ENCODE peak calls at places on chromosomes 2 and 18, in nine cellular contexts. N is substantia nigra, O is Ammon's horn, W is 8988T, G is A172, X is thoracic aorta, K is midbrain, V is nephron progenitor cell, S is type B pancreatic cell. Q is an unnamed sample.

GRCh38 chr2:10501980-10502802 is 54.1 kb upstream of the ODC1 start:
- DNase-seq in K (no peak), X (no peak), G (no peak), V (no peak), W (no peak), O (no peak), N (no peak), S (no peak), Q (no peak)

GRCh38 chr2:163182764-163183354 is 344.3 kb upstream of the KCNH7 start:
- DNase-seq in V (no peak), S (no peak), O (peak; percentile 18), K (peak; percentile 1), G (peak; percentile 28), X (no peak), N (no peak), W (no peak), Q (peak; percentile 10)

GRCh38 chr2:218261424-218262273 is 834 bp downstream of the GPBAR1 start:
- DNase-seq in O (peak; percentile 39), X (no peak), W (no peak), G (no peak), K (no peak), V (peak; percentile 30), S (no peak), N (no peak), Q (no peak)

GRCh38 chr2:168796583-168797285 is 5.7 kb upstream of the NOSTRIN start:
- DNase-seq in G (no peak), K (no peak), S (no peak), X (no peak), O (no peak), V (no peak), W (no peak), N (no peak), Q (peak; percentile 50)

GRCh38 chr2:193141-193552 is 70.7 kb downstream of the SH3YL1 start:
- DNase-seq in K (no peak), G (no peak), X (no peak), W (no peak), N (peak; percentile 21), O (peak; percentile 4), S (no peak), V (no peak), Q (no peak)

GRCh38 chr2:127086800-127087737 is 19.9 kb downstream of the BIN1 start:
- DNase-seq in G (peak; percentile 75), S (no peak), W (no peak), N (peak; percentile 42), K (peak; percentile 40), V (peak; percentile 86), O (no peak), X (no peak), Q (peak; percentile 65)

GRCh38 chr2:127389778-127390435 is 2.1 kb upstream of the MAP3K2 start:
- DNase-seq in O (no peak), G (no peak), K (no peak), W (no peak), X (no peak), N (no peak), S (no peak), V (no peak), Q (no peak)

GRCh38 chr2:216698895-216699294 is 3.5 kb upstream of the IGFBP5 start:
- DNase-seq in O (peak; percentile 90), K (peak; percentile 72), N (no peak), W (peak; percentile 40), V (no peak), S (no peak), G (peak; percentile 76), X (no peak), Q (peak; percentile 30)

GRCh38 chr2:138396843-138397242 is 104.7 kb upstream of the SPOPL start:
- DNase-seq in X (no peak), V (no peak), G (no peak), K (no peak), O (no peak), N (no peak), W (no peak), S (no peak), Q (no peak)

GRCh38 chr2:212892193-212892592 is 259.2 kb downstream of the IKZF2 start:
- DNase-seq in S (no peak), K (peak; percentile 5), G (peak; percentile 40), W (no peak), O (peak; percentile 59), X (no peak), N (no peak), V (no peak), Q (no peak)

GRCh38 chr18:48950536-48951447 is at the start of gene SMAD7:
- DNase-seq in N (no peak), V (no peak), G (no peak), W (no peak), X (no peak), K (no peak), O (no peak), S (no peak), Q (no peak)

GRCh38 chr2:206693399-206694137 is 24.6 kb downstream of the DYTN start:
- DNase-seq in K (peak; percentile 59), G (peak; percentile 54), V (peak; percentile 33), N (no peak), W (peak; percentile 18), S (no peak), X (no peak), O (peak; percentile 75), Q (peak; percentile 59)

GRCh38 chr2:174492963-174493431 is 6.2 kb upstream of the GPR155 start:
- DNase-seq in G (no peak), V (no peak), K (peak; percentile 2), S (no peak), O (peak; percentile 30), N (no peak), W (no peak), X (no peak), Q (no peak)

GRCh38 chr2:232049350-232049749 is 87.8 kb downstream of the DIS3L2 start:
- DNase-seq in G (no peak), N (no peak), S (no peak), O (no peak), K (no peak), X (no peak), W (no peak), V (no peak), Q (no peak)

GRCh38 chr2:217958206-217958888 is 44.4 kb downstream of the TNS1 start:
- DNase-seq in X (no peak), K (no peak), N (no peak), O (no peak), W (no peak), S (no peak), V (no peak), G (no peak), Q (no peak)

GRCh38 chr2:213429516-213429915 is 145.3 kb downstream of the SPAG16 start:
- DNase-seq in S (no peak), K (no peak), W (no peak), G (peak; percentile 65), N (no peak), X (no peak), O (no peak), V (no peak), Q (no peak)

GRCh38 chr2:238314576-238314975 is 5.7 kb upstream of the TRAF3IP1 start:
- DNase-seq in O (no peak), K (no peak), S (no peak), V (no peak), N (no peak), W (no peak), G (no peak), X (no peak), Q (no peak)

GRCh38 chr18:69469444-69469919 is 68.8 kb downstream of the DOK6 start:
- DNase-seq in N (no peak), G (peak; percentile 44), S (no peak), O (no peak), V (peak; percentile 10), K (no peak), W (no peak), X (no peak), Q (peak; percentile 24)

GRCh38 chr2:49928541-49928940 is 774.2 kb upstream of the FSHR start:
- DNase-seq in W (no peak), V (no peak), O (no peak), G (no peak), K (no peak), S (no peak), X (no peak), N (no peak), Q (no peak)

GRCh38 chr2:19725392-19725791 is 176.4 kb downstream of the TTC32 start:
- DNase-seq in O (no peak), S (no peak), W (no peak), K (no peak), N (no peak), V (no peak), X (no peak), G (no peak), Q (peak; percentile 22)

GRCh38 chr2:61272421-61273070 is 110.6 kb downstream of the C2orf74 start:
- DNase-seq in K (no peak), N (no peak), W (no peak), V (no peak), G (no peak), S (no peak), O (no peak), X (no peak), Q (no peak)

GRCh38 chr2:180334514-180334913 is 327.4 kb upstream of the CWC22 start:
- DNase-seq in X (no peak), O (no peak), G (no peak), S (no peak), W (no peak), V (no peak), K (no peak), N (no peak), Q (no peak)

GRCh38 chr2:46847185-46847710 is 68.4 kb downstream of the MCFD2 start:
- DNase-seq in O (peak; percentile 52), G (peak; percentile 91), V (no peak), K (peak; percentile 15), W (no peak), X (peak; percentile 83), N (peak; percentile 21), S (no peak), Q (no peak)

GRCh38 chr2:56102866-56103265 is 80.9 kb upstream of the CCDC85A start:
- DNase-seq in K (no peak), O (no peak), S (no peak), N (no peak), X (no peak), V (no peak), G (no peak), W (no peak), Q (no peak)

GRCh38 chr2:230714122-230714453 is 1.4 kb downstream of the CAB39 start:
- DNase-seq in K (peak; percentile 8), X (no peak), S (no peak), G (peak; percentile 58), N (no peak), V (no peak), W (no peak), O (peak; percentile 20), Q (no peak)

GRCh38 chr18:61892683-61893303 is at the start of gene RNF152:
- DNase-seq in K (peak; percentile 41), O (peak; percentile 40), N (peak; percentile 49), G (no peak), V (peak; percentile 73), X (no peak), S (peak; percentile 71), W (no peak), Q (no peak)

GRCh38 chr2:99900589-99900988 is 241.8 kb downstream of the AFF3 start:
- DNase-seq in N (peak; percentile 7), G (no peak), O (peak; percentile 67), X (no peak), K (peak; percentile 72), V (no peak), W (no peak), S (no peak), Q (no peak)

GRCh38 chr2:16526193-16526592 is 139.4 kb downstream of the CYRIA start:
- DNase-seq in V (no peak), X (no peak), K (no peak), O (no peak), S (no peak), G (no peak), W (no peak), N (no peak), Q (no peak)

GRCh38 chr18:41989508-41989907 is 34.5 kb downstream of the PIK3C3 start:
- DNase-seq in K (no peak), O (no peak), G (no peak), S (no peak), N (no peak), V (no peak), W (no peak), X (no peak), Q (no peak)

GRCh38 chr2:177784449-177784845 is 288.1 kb downstream of the PDE11A start:
- DNase-seq in V (no peak), W (no peak), N (no peak), K (no peak), S (no peak), G (no peak), O (no peak), X (no peak), Q (no peak)

GRCh38 chr18:72541871-72542690 is 2.1 kb downstream of the CBLN2 start:
- DNase-seq in X (no peak), V (peak; percentile 53), N (no peak), G (no peak), K (no peak), S (no peak), W (no peak), O (no peak), Q (no peak)